ENCODE peak calls at places on chromosomes 5 and 9, in nine cellular contexts. One of them, this sample, is unnamed.

GRCh38 chr5:159156839-159157238 is 52.5 kb downstream of the RNF145 start:
- DNase-seq in OCI-LY7: peak; percentile 83
- DNase-seq in Peyer's patch: peak; percentile 59
- DNase-seq in adrenal gland: peak; percentile 55
- DNase-seq in cardiac muscle cell: peak; percentile 83
- DNase-seq in GM23338: peak; percentile 89
- DNase-seq in AG04450: peak; percentile 59
- DNase-seq in uterus: no peak
- DNase-seq in upper lobe of right lung: no peak
- DNase-seq in this sample: peak; percentile 82

GRCh38 chr9:128149001-128149701 is at the start of gene LCN2:
- DNase-seq in upper lobe of right lung: peak; percentile 77
- DNase-seq in Peyer's patch: peak; percentile 60
- DNase-seq in GM23338: no peak
- DNase-seq in adrenal gland: peak; percentile 72
- DNase-seq in OCI-LY7: no peak
- DNase-seq in uterus: no peak
- DNase-seq in cardiac muscle cell: no peak
- DNase-seq in AG04450: no peak
- DNase-seq in this sample: peak; percentile 96

GRCh38 chr5:147949711-147950573 is 43.6 kb upstream of the C5orf46 start:
- DNase-seq in Peyer's patch: no peak
- DNase-seq in upper lobe of right lung: no peak
- DNase-seq in cardiac muscle cell: peak; percentile 53
- DNase-seq in GM23338: peak; percentile 75
- DNase-seq in OCI-LY7: peak; percentile 51
- DNase-seq in adrenal gland: no peak
- DNase-seq in AG04450: no peak
- DNase-seq in uterus: no peak
- DNase-seq in this sample: peak; percentile 87

GRCh38 chr5:67511911-67512310 is 315.3 kb upstream of the CD180 start:
- DNase-seq in Peyer's patch: no peak
- DNase-seq in uterus: no peak
- DNase-seq in GM23338: no peak
- DNase-seq in upper lobe of right lung: no peak
- DNase-seq in cardiac muscle cell: no peak
- DNase-seq in adrenal gland: no peak
- DNase-seq in AG04450: no peak
- DNase-seq in OCI-LY7: no peak
- DNase-seq in this sample: no peak

GRCh38 chr5:172164773-172165212 is 23.2 kb downstream of the STK10 start:
- DNase-seq in AG04450: no peak
- DNase-seq in adrenal gland: peak; percentile 79
- DNase-seq in uterus: no peak
- DNase-seq in upper lobe of right lung: no peak
- DNase-seq in GM23338: no peak
- DNase-seq in Peyer's patch: no peak
- DNase-seq in OCI-LY7: no peak
- DNase-seq in cardiac muscle cell: peak; percentile 76
- DNase-seq in this sample: no peak

GRCh38 chr9:35110327-35110758 is 5.3 kb downstream of the ATOSB start:
- DNase-seq in AG04450: no peak
- DNase-seq in Peyer's patch: peak; percentile 45
- DNase-seq in uterus: no peak
- DNase-seq in OCI-LY7: no peak
- DNase-seq in GM23338: no peak
- DNase-seq in upper lobe of right lung: no peak
- DNase-seq in adrenal gland: peak; percentile 80
- DNase-seq in cardiac muscle cell: peak; percentile 49
- DNase-seq in this sample: peak; percentile 75

GRCh38 chr5:96015709-96016108 is 54.1 kb upstream of the ELL2 start:
- DNase-seq in uterus: no peak
- DNase-seq in upper lobe of right lung: no peak
- DNase-seq in Peyer's patch: no peak
- DNase-seq in adrenal gland: no peak
- DNase-seq in cardiac muscle cell: no peak
- DNase-seq in AG04450: no peak
- DNase-seq in GM23338: no peak
- DNase-seq in OCI-LY7: no peak
- DNase-seq in this sample: no peak

GRCh38 chr5:132055808-132056609 is 4.4 kb upstream of the IL3 start:
- DNase-seq in upper lobe of right lung: peak; percentile 53
- DNase-seq in cardiac muscle cell: no peak
- DNase-seq in GM23338: no peak
- DNase-seq in uterus: peak; percentile 12
- DNase-seq in OCI-LY7: no peak
- DNase-seq in adrenal gland: peak; percentile 18
- DNase-seq in AG04450: no peak
- DNase-seq in Peyer's patch: peak; percentile 51
- DNase-seq in this sample: no peak

GRCh38 chr9:38681747-38682227 is 38.1 kb downstream of the FAM240B start:
- DNase-seq in adrenal gland: no peak
- DNase-seq in upper lobe of right lung: no peak
- DNase-seq in AG04450: no peak
- DNase-seq in uterus: no peak
- DNase-seq in OCI-LY7: no peak
- DNase-seq in Peyer's patch: no peak
- DNase-seq in cardiac muscle cell: peak; percentile 80
- DNase-seq in GM23338: no peak
- DNase-seq in this sample: peak; percentile 73

GRCh38 chr9:76877961-76878360 is 28.0 kb downstream of the PRUNE2 start:
- DNase-seq in adrenal gland: peak; percentile 17
- DNase-seq in GM23338: no peak
- DNase-seq in Peyer's patch: no peak
- DNase-seq in uterus: no peak
- DNase-seq in upper lobe of right lung: no peak
- DNase-seq in cardiac muscle cell: no peak
- DNase-seq in OCI-LY7: no peak
- DNase-seq in AG04450: no peak
- DNase-seq in this sample: no peak

GRCh38 chr9:76873821-76874220 is 32.1 kb downstream of the PRUNE2 start:
- DNase-seq in cardiac muscle cell: no peak
- DNase-seq in AG04450: no peak
- DNase-seq in Peyer's patch: no peak
- DNase-seq in GM23338: no peak
- DNase-seq in OCI-LY7: no peak
- DNase-seq in uterus: no peak
- DNase-seq in upper lobe of right lung: no peak
- DNase-seq in adrenal gland: no peak
- DNase-seq in this sample: no peak

GRCh38 chr9:76878933-76879332 is 27.0 kb downstream of the PRUNE2 start:
- DNase-seq in cardiac muscle cell: no peak
- DNase-seq in OCI-LY7: no peak
- DNase-seq in GM23338: no peak
- DNase-seq in uterus: no peak
- DNase-seq in Peyer's patch: no peak
- DNase-seq in AG04450: no peak
- DNase-seq in upper lobe of right lung: no peak
- DNase-seq in adrenal gland: no peak
- DNase-seq in this sample: no peak

GRCh38 chr9:76873056-76873792 is 32.7 kb downstream of the PRUNE2 start:
- DNase-seq in upper lobe of right lung: no peak
- DNase-seq in Peyer's patch: no peak
- DNase-seq in AG04450: no peak
- DNase-seq in cardiac muscle cell: peak; percentile 49
- DNase-seq in GM23338: peak; percentile 83
- DNase-seq in uterus: no peak
- DNase-seq in adrenal gland: no peak
- DNase-seq in OCI-LY7: no peak
- DNase-seq in this sample: no peak

DNA sequence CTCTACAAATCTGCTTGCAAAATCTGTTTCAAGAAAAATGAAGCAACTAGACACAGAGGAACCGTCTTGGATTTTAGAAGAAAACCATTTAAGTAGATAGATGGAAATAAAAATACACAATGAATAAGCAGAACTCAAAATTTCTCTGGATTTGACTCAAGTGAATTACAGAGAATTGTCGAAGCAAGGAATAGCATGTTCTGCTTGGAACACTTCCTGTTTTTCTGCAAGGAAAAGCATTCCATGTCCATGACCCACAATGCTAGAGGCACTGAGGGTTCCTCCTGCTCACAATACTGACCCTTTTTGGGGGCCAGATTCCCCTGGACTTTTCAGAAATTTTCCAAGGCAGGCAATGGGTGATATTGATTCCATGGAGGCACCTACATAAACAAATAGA is 29.8 kb downstream of the PRUNE2 start:
- DNase-seq in OCI-LY7: no peak
- DNase-seq in AG04450: no peak
- DNase-seq in uterus: no peak
- DNase-seq in Peyer's patch: no peak
- DNase-seq in adrenal gland: no peak
- DNase-seq in cardiac muscle cell: peak; percentile 9
- DNase-seq in upper lobe of right lung: no peak
- DNase-seq in GM23338: no peak
- DNase-seq in this sample: no peak
- H3K27ac ChIP-seq in OCI-LY7: no peak overlapping the region
- H3K27ac ChIP-seq in AG04450: no peak overlapping the region
- H3K27ac ChIP-seq in uterus: peak overlapping the region; percentile 93
- H3K27ac ChIP-seq in Peyer's patch: no peak overlapping the region
- H3K27ac ChIP-seq in adrenal gland: no peak overlapping the region
- H3K27ac ChIP-seq in cardiac muscle cell: no peak overlapping the region
- H3K27ac ChIP-seq in upper lobe of right lung: no peak overlapping the region
- H3K27ac ChIP-seq in GM23338: no peak overlapping the region
- H3K27ac ChIP-seq in this sample: no peak overlapping the region

GRCh38 chr5:143275871-143276363 is 127.6 kb downstream of the NR3C1 start:
- DNase-seq in adrenal gland: no peak
- DNase-seq in upper lobe of right lung: no peak
- DNase-seq in GM23338: no peak
- DNase-seq in AG04450: no peak
- DNase-seq in Peyer's patch: no peak
- DNase-seq in OCI-LY7: no peak
- DNase-seq in uterus: no peak
- DNase-seq in cardiac muscle cell: no peak
- DNase-seq in this sample: no peak

GRCh38 chr5:143284002-143284401 is 119.5 kb downstream of the NR3C1 start:
- DNase-seq in uterus: no peak
- DNase-seq in AG04450: no peak
- DNase-seq in GM23338: no peak
- DNase-seq in upper lobe of right lung: no peak
- DNase-seq in OCI-LY7: no peak
- DNase-seq in adrenal gland: no peak
- DNase-seq in Peyer's patch: no peak
- DNase-seq in cardiac muscle cell: no peak
- DNase-seq in this sample: no peak

GRCh38 chr5:143274952-143275351 is 128.5 kb downstream of the NR3C1 start:
- DNase-seq in Peyer's patch: no peak
- DNase-seq in adrenal gland: no peak
- DNase-seq in cardiac muscle cell: no peak
- DNase-seq in AG04450: no peak
- DNase-seq in OCI-LY7: no peak
- DNase-seq in uterus: no peak
- DNase-seq in GM23338: no peak
- DNase-seq in upper lobe of right lung: no peak
- DNase-seq in this sample: no peak

GRCh38 chr5:143277536-143277935 is 126.0 kb downstream of the NR3C1 start:
- DNase-seq in AG04450: no peak
- DNase-seq in upper lobe of right lung: no peak
- DNase-seq in OCI-LY7: no peak
- DNase-seq in adrenal gland: no peak
- DNase-seq in GM23338: no peak
- DNase-seq in Peyer's patch: no peak
- DNase-seq in cardiac muscle cell: no peak
- DNase-seq in uterus: no peak
- DNase-seq in this sample: no peak

DNA sequence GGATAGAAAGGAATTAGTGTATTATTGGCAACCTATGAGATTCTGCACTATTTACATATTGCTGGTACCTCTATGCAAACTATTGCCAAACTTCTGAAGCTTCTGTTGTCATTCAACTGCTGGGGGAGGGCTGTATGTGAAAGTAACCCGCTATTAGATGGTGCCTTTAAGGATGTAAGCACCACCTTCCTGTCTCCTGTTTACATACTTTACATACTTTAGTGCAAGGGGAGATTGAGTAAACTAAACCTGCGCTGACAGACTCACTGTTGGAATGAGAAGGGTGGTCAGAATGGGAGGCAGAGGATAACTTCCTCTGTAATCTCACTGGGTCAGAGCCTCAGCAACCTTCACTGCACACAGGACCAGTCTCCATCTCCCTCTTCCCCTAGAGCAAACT is 123.8 kb downstream of the NR3C1 start:
- DNase-seq in uterus: no peak
- DNase-seq in adrenal gland: no peak
- DNase-seq in OCI-LY7: no peak
- DNase-seq in GM23338: peak; percentile 84
- DNase-seq in AG04450: peak; percentile 29
- DNase-seq in Peyer's patch: no peak
- DNase-seq in cardiac muscle cell: peak; percentile 8
- DNase-seq in upper lobe of right lung: no peak
- DNase-seq in this sample: peak; percentile 19
- TF ChIP-seq CTCF in uterus: no peak
- TF ChIP-seq CTCF in adrenal gland: no peak
- TF ChIP-seq CTCF in OCI-LY7: no peak
- TF ChIP-seq CTCF in GM23338: no peak
- TF ChIP-seq CTCF in AG04450: no peak
- TF ChIP-seq CTCF in Peyer's patch: no peak
- TF ChIP-seq CTCF in cardiac muscle cell: no peak
- TF ChIP-seq CTCF in upper lobe of right lung: no peak
- TF ChIP-seq CTCF in this sample: no peak

DNA sequence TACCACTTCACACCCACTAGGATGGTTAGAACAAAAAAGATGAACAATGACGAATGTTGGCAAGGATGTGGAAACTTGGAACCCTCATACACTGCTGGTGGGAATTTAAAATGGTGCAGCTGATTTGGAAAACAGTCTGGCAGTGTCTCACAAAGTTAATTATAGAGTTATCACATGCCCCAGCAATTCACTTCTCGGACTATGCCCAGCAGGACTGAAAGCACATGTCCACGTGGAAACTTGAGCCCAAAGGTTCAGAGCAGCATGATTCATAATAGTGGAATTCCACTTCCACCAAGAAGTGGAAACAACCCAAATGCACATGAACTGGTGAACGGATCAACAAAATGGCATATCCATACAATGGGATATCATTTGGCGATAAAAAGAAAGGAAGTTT is 84.9 kb upstream of the HRH2 start:
- DNase-seq in Peyer's patch: peak; percentile 80
- DNase-seq in GM23338: no peak
- DNase-seq in adrenal gland: no peak
- DNase-seq in AG04450: no peak
- DNase-seq in uterus: no peak
- DNase-seq in upper lobe of right lung: no peak
- DNase-seq in OCI-LY7: no peak
- DNase-seq in cardiac muscle cell: peak; percentile 55
- DNase-seq in this sample: peak; percentile 38
- H3K27ac ChIP-seq in Peyer's patch: peak overlapping the region; percentile 46
- H3K27ac ChIP-seq in GM23338: no peak overlapping the region
- H3K27ac ChIP-seq in adrenal gland: no peak overlapping the region
- H3K27ac ChIP-seq in AG04450: no peak overlapping the region
- H3K27ac ChIP-seq in uterus: no peak overlapping the region
- H3K27ac ChIP-seq in upper lobe of right lung: no peak overlapping the region
- H3K27ac ChIP-seq in OCI-LY7: no peak overlapping the region
- H3K27ac ChIP-seq in cardiac muscle cell: no peak overlapping the region
- H3K27ac ChIP-seq in this sample: no peak overlapping the region

DNA sequence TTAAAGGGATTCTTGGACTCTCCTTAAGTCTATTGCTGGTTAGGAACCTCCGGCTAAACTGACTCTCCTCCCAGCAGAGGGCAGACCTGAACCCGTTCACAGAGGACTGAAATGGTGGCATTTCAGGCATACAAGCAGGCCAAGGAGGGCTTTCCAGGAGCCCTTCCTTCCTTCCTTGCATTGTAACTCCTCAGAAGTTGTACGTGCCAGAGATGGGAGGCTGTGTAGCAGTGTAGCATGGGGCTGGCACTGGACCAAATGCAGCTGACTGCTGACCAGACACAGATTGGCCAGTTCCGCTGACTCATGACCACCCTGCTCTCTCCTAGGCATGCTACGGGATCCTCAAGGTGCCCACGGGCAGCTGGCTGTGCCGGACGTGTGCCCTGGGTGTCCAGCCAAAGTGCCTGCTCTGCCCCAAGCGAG is 36.4 kb downstream of the JADE2 start:
- DNase-seq in AG04450: no peak
- DNase-seq in GM23338: peak; percentile 57
- DNase-seq in cardiac muscle cell: peak; percentile 93
- DNase-seq in uterus: no peak
- DNase-seq in OCI-LY7: peak; percentile 47
- DNase-seq in upper lobe of right lung: no peak
- DNase-seq in adrenal gland: peak; percentile 93
- DNase-seq in Peyer's patch: no peak
- DNase-seq in this sample: no peak
- TF ChIP-seq CTCF in AG04450: peak; percentile 59
- TF ChIP-seq CTCF in GM23338: peak; percentile 67
- TF ChIP-seq CTCF in cardiac muscle cell: peak; percentile 59
- TF ChIP-seq CTCF in uterus: no peak
- TF ChIP-seq CTCF in OCI-LY7: peak; percentile 71
- TF ChIP-seq CTCF in upper lobe of right lung: peak; percentile 27
- TF ChIP-seq CTCF in adrenal gland: peak; percentile 38
- TF ChIP-seq CTCF in Peyer's patch: peak; percentile 34
- TF ChIP-seq CTCF in this sample: no peak

This sample was measured in RWPE1.